ENCODE peak calls at places on chromosomes 4 and X, in nine cellular contexts. N is GM03348; Y is midbrain; W is endothelial cell; P is occipital lobe; M is HEK293T; B is stimulated activated CD4-positive, alpha-beta T cell treated with anti-CD3 and anti-CD28 coated beads, Interleukin-4, amount 100 ng/mL, for 24 hours; Z is progenitor cell of endocrine pancreas; G is effector memory CD8-positive, alpha-beta T cell. C is an unnamed sample.

GRCh38 chr4:113979157-113979972 is at the start of gene ARSJ:
- DNase-seq in N (peak; percentile 81), Y (peak; percentile 59), W (peak; percentile 65), P (peak; percentile 31), M (peak; percentile 52), B (peak; percentile 18), Z (peak; percentile 53), G (no peak), C (peak; percentile 74)

GRCh38 chrX:149453030-149453429 is 52.1 kb downstream of the IDS start:
- DNase-seq in N (peak; percentile 58), Y (no peak), W (no peak), P (no peak), M (no peak), B (no peak), Z (no peak), G (no peak), C (no peak)

GRCh38 chr4:8599657-8600056 is 7.1 kb downstream of the CPZ start:
- DNase-seq in N (peak; percentile 69), Y (no peak), W (no peak), P (no peak), M (no peak), B (no peak), Z (no peak), G (no peak), C (no peak)

GRCh38 chr4:123446791-123447474 is 50.3 kb downstream of the SPRY1 start:
- DNase-seq in N (no peak), Y (no peak), W (no peak), P (no peak), M (no peak), B (no peak), Z (no peak), G (no peak), C (no peak)

GRCh38 chr4:53501561-53501960 is 89.7 kb downstream of the LNX1 start:
- DNase-seq in N (no peak), Y (no peak), W (no peak), P (no peak), M (no peak), B (no peak), Z (no peak), G (no peak), C (no peak)

GRCh38 chr4:24991015-24991414 is 39.7 kb downstream of the LGI2 start:
- DNase-seq in N (peak; percentile 46), Y (no peak), W (peak; percentile 40), P (no peak), M (no peak), B (no peak), Z (no peak), G (no peak), C (no peak)

GRCh38 chr4:141891260-141892120 is 255.1 kb downstream of the IL15 start:
- DNase-seq in N (no peak), Y (no peak), W (no peak), P (no peak), M (no peak), B (no peak), Z (no peak), G (no peak), C (no peak)

GRCh38 chr4:1383728-1384591 is 22.3 kb downstream of the NKX1-1 start:
- DNase-seq in N (no peak), Y (no peak), W (no peak), P (no peak), M (no peak), B (no peak), Z (no peak), G (no peak), C (no peak)